ENCODE peak calls at places on chromosomes 13 and 19, in seven cellular contexts. I is H1, D is HCT116, N is HepG2, F is SK-N-SH, O is K562, B is GM12878. G is an unnamed sample.

GRCh38 chr13:21632196-21632595 is 28.2 kb upstream of the MICU2 start:
- DNase-seq in O (no peak), I (no peak), N (no peak), F (no peak), D (no peak), B (no peak), G (no peak)

GRCh38 chr13:110407531-110407930 is 100.4 kb downstream of the COL4A2 start:
- DNase-seq in O (no peak), N (no peak), I (no peak), B (no peak), D (no peak), F (no peak), G (no peak)

GRCh38 chr13:90498096-90498495 is 849.4 kb upstream of the MIR17HG start:
- DNase-seq in B (no peak), O (no peak), N (no peak), F (no peak), I (no peak), D (no peak), G (no peak)

GRCh38 chr19:2223959-2224358 is 12.2 kb downstream of the PLEKHJ1 start:
- DNase-seq in N (no peak), D (no peak), B (no peak), O (no peak), I (no peak), F (no peak), G (no peak)

GRCh38 chr13:76223999-76224398 is 587.9 kb downstream of the LMO7 start:
- DNase-seq in D (no peak), N (no peak), I (no peak), B (no peak), F (no peak), O (no peak), G (no peak)

GRCh38 chr19:14661372-14661924 is 13.2 kb downstream of the ADGRE3 start:
- DNase-seq in F (no peak), N (no peak), O (no peak), B (no peak), D (no peak), I (no peak), G (no peak)

GRCh38 chr19:17402982-17403855 is 2.2 kb downstream of the BST2 start:
- DNase-seq in O (peak), F (peak), D (no peak), I (no peak), B (no peak), N (no peak), G (peak)

GRCh38 chr13:100588350-100589177 is at the start of gene GGACT:
- DNase-seq in D (peak), N (peak), I (peak), F (peak), O (peak), B (peak), G (peak)

GRCh38 chr19:38095411-38096308 is 128.4 kb downstream of the DPF1 start:
- DNase-seq in O (peak), N (peak), I (peak), B (peak), D (peak), F (peak), G (peak)

GRCh38 chr19:9936151-9937000 is at the start of gene OLFM2:
- DNase-seq in D (no peak), O (peak), I (no peak), F (peak), N (no peak), B (no peak), G (no peak)

GRCh38 chr19:33280351-33280921 is 21.9 kb downstream of the CEBPA start:
- DNase-seq in I (no peak), N (no peak), O (no peak), B (peak), F (no peak), D (no peak), G (no peak)

GRCh38 chr13:70960841-70961443 is 852.7 kb upstream of the KLHL1 start:
- DNase-seq in O (no peak), N (peak), B (peak), D (no peak), I (no peak), F (peak), G (no peak)
- TF ChIP-seq JUND in O (no peak), N (no peak), B (no peak), D (no peak), I (no peak), F (no peak), G (no peak)

DNA sequence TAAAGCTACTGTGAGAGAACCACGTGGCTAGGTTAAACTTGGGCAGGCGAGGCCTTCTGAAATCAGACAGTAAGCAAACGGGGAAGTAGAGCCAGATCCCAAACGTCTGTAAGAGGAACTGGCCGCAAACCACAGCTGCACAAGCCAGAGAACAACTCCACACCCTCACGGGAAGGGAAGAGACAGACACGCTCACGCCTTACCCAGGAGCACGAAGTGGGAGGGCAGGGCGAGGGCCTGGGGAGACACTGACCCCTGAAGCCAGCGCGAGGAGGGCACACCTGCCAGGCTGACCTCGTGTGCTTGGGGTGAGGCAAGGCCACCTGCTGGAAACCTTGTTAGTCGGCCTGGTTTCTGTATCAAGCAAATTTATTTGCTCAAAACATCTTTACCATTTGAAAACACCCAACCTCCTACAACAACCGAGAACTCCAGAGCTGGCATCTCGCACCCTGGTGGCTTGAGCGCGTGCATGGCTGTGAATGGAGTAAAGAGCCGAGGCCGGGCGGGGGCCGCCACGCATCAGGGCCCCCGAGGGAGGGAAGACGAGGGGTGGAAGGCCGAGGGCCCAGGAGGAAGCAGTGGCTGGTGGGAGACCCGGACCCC is 7.3 kb downstream of the POLR2E start:
- DNase-seq in F (no peak), I (no peak), D (no peak), O (no peak), N (no peak), B (no peak), G (no peak)
- TF ChIP-seq JUND in F (no peak), I (no peak), D (no peak), O (no peak), N (no peak), B (no peak), G (no peak)

DNA sequence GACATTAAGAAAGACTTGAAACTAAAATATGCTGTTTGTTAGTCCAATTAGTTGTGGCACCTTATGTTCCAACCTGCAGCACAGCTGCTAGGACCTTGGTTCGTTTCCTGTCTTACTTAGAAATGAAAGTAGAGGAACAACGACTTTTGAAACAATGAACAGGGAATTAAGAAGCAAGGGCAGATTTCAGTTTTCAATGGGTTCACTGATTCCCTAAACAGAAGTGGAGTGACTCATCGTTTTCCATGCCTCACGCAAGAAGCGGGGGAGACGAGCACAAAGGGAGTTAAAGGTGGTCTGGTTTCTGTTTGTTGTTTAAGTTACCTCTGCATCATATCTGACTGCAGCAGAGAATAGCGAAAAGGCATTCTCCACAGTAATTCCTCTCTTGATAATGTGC is 44.8 kb downstream of the PHF11 start:
- DNase-seq in F (no peak), N (no peak), D (no peak), I (no peak), B (peak), O (no peak), G (no peak)
- TF ChIP-seq JUND in F (no peak), N (no peak), D (no peak), I (no peak), B (no peak), O (peak), G (no peak)

DNA sequence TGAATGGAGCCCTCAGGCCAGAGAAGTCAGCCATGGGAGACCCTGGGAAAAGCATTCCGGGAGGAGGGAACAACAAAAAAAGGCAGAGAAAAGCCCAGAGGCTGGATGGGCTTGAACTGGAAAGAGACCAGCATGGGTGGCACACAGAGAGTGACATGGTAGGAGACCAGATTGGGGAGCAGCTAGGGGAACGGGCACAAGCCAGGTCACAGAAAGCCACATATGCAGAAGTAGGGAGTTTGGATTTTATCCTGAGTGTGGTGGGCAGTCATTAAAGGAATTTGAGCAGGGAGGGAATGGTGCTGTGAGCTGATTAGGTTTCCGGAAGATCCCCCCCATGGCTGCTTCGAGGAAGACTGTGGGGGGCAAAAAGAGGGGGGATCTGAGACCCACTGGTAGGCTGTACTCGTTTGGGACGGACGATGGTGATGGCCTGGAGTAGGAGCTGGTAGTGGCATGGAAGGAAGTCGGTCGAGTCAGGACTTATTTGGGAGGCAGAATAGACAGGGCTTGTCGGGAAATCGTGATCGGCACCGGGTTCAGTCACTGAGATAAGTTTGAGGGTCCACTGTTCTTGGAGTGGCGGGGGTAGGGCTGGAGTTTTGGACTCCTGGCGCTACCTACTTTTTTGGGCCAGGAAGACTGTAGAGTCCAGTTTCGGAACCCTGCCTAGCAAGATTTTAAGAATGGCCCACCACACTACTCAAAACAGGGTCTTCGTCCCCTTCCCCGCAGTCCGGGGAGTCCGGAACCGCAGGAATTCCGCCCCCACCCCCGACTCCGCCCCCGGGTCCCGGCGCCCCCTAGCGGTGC is 949 bp downstream of the SERTAD1 start:
- DNase-seq in O (peak), N (no peak), B (no peak), F (no peak), I (no peak), D (no peak), G (no peak)
- TF ChIP-seq JUND in O (no peak), N (no peak), B (no peak), F (no peak), I (no peak), D (no peak), G (no peak)

DNA sequence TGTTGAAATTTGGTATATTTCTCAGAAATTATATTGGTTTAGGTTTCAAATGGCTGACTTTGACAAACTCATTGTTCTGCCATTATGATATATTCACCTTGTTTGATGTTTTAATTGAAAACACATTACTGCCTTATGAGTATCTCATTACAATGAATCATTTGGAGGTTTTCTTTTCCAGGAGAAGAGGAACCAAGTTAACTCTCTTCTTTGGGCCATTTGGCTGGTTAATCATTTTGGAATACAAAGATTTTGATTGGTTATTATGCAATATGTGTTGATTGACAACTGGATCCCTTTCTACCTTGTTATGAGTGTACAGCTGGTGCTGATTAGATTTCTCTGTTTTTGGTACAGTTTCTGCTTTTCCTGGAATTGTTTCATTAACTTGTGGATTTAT is 49.3 kb upstream of the RGCC start:
- DNase-seq in N (no peak), F (no peak), B (no peak), I (no peak), O (no peak), D (no peak), G (no peak)
- TF ChIP-seq JUND in N (no peak), F (no peak), B (no peak), I (no peak), O (no peak), D (no peak), G (no peak)

GRCh38 chr13:96421314-96421713 is 331.4 kb downstream of the HS6ST3 start:
- DNase-seq in I (no peak), F (no peak), N (no peak), B (no peak), D (no peak), O (no peak), G (no peak)
- TF ChIP-seq JUND in I (no peak), F (no peak), N (no peak), B (no peak), D (no peak), O (no peak), G (no peak)

GRCh38 chr19:39924952-39925351 is 9.5 kb downstream of the FCGBP start:
- DNase-seq in N (no peak), I (no peak), D (no peak), B (no peak), O (no peak), F (no peak), G (no peak)
- TF ChIP-seq JUND in N (no peak), I (no peak), D (no peak), B (no peak), O (no peak), F (no peak), G (no peak)

GRCh38 chr19:5926641-5927438 is 12.8 kb downstream of the CAPS start:
- DNase-seq in N (no peak), D (no peak), I (no peak), B (no peak), F (peak), O (no peak), G (no peak)
- TF ChIP-seq JUND in N (no peak), D (no peak), I (no peak), B (no peak), F (no peak), O (no peak), G (no peak)

GRCh38 chr19:40581531-40581930 is 4.9 kb downstream of the SHKBP1 start:
- DNase-seq in F (no peak), N (no peak), I (no peak), O (no peak), B (no peak), D (no peak), G (no peak)

GRCh38 chr19:40576585-40577451 is at the start of gene SHKBP1:
- DNase-seq in D (peak), O (peak), B (peak), F (peak), N (peak), I (peak), G (peak)

GRCh38 chr19:40580619-40581018 is 3.9 kb downstream of the SHKBP1 start:
- DNase-seq in I (no peak), B (no peak), N (no peak), O (no peak), D (no peak), F (no peak), G (no peak)

GRCh38 chr19:40576181-40576584 is 490 bp upstream of the SHKBP1 start:
- DNase-seq in N (no peak), F (no peak), I (no peak), D (no peak), O (no peak), B (no peak), G (no peak)

DNA sequence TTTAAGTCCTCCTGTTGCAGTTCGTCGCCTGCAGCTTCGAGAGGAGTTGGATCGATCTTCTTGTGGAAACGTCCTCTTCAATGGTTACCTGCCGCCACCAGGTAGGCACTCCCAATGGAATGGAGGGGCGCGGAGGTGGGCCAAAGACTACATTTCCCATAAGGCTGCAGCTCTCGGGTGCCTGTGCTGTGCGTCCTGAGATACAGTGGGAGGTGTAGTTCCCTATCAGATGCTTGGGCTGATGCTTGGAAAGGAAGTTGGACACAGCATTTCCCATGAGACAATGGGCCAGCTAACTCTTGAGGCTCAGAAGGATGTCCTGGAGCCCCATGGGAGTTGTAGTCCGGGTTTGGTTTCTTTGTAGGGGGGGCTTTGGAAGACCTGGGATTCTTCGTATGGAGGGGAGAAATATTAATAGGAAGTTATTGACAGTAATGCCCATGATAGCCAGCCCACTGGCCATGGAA is 1.8 kb downstream of the SHKBP1 start:
- DNase-seq in N (no peak), B (no peak), I (no peak), O (peak), F (peak), D (no peak), G (no peak)
- TF ChIP-seq JUND in N (no peak), B (no peak), I (no peak), O (peak), F (no peak), D (no peak), G (no peak)